ENCODE peak calls at places on chromosome 19, in nine cellular contexts. E, H, D, B, P, J, S, T and N are unnamed samples.
A peak's percentile ranks its signal among the peaks of the same experiment; 100 is the strongest.

GRCh38 chr19:16113727-16114126 is 2.0 kb downstream of the RAB8A start:
- DNase-seq in E (no peak), H (no peak), D (no peak), B (no peak), P (no peak), J (no peak), S (no peak), T (no peak), N (no peak)

GRCh38 chr19:47005873-47006272 is 13.8 kb upstream of the NPAS1 start:
- DNase-seq in E (no peak), H (no peak), D (no peak), B (peak; percentile 28), P (no peak), J (peak; percentile 27), S (no peak), T (no peak), N (peak; percentile 41)

GRCh38 chr19:39032164-39032918 is at the start of gene FBXO27:
- DNase-seq in E (peak; percentile 26), H (no peak), D (no peak), B (peak; percentile 35), P (peak; percentile 50), J (no peak), S (no peak), T (no peak), N (peak; percentile 40)

GRCh38 chr19:29524912-29525870 is 603 bp upstream of the VSTM2B start:
- DNase-seq in E (no peak), H (peak; percentile 35), D (peak; percentile 32), B (no peak), P (no peak), J (no peak), S (no peak), T (no peak), N (no peak)

GRCh38 chr19:7489609-7490044 is 792 bp upstream of the PEX11G start:
- DNase-seq in E (no peak), H (no peak), D (no peak), B (no peak), P (no peak), J (no peak), S (no peak), T (no peak), N (no peak)

GRCh38 chr19:55670280-55671053 is 4.6 kb upstream of the EPN1 start:
- DNase-seq in E (no peak), H (peak; percentile 89), D (no peak), B (no peak), P (no peak), J (no peak), S (peak; percentile 27), T (no peak), N (peak; percentile 29)

GRCh38 chr19:7868671-7869452 is 5.3 kb downstream of the PRR36 start:
- DNase-seq in E (peak; percentile 92), H (peak; percentile 96), D (no peak), B (no peak), P (peak; percentile 78), J (peak; percentile 91), S (peak; percentile 73), T (peak; percentile 72), N (peak; percentile 82)

GRCh38 chr19:48853483-48853882 is 14.9 kb downstream of the PLEKHA4 start:
- DNase-seq in E (no peak), H (no peak), D (no peak), B (no peak), P (no peak), J (no peak), S (no peak), T (no peak), N (no peak)

GRCh38 chr19:37127999-37128820 is 44.3 kb downstream of the ZNF585A start:
- DNase-seq in E (no peak), H (no peak), D (no peak), B (no peak), P (no peak), J (peak; percentile 5), S (no peak), T (no peak), N (no peak)

GRCh38 chr19:30160996-30161655 is 211.1 kb upstream of the ZNF536 start:
- DNase-seq in E (no peak), H (no peak), D (no peak), B (no peak), P (no peak), J (no peak), S (no peak), T (no peak), N (no peak)

GRCh38 chr19:49338691-49339363 is 3.6 kb downstream of the CD37 start:
- DNase-seq in E (peak; percentile 85), H (peak; percentile 84), D (no peak), B (no peak), P (peak; percentile 78), J (peak; percentile 52), S (no peak), T (peak; percentile 19), N (peak; percentile 94)

GRCh38 chr19:29871143-29871542 is 59.4 kb downstream of the CCNE1 start:
- DNase-seq in E (no peak), H (no peak), D (no peak), B (no peak), P (no peak), J (no peak), S (no peak), T (peak; percentile 15), N (no peak)

GRCh38 chr19:28009696-28010095 is 1203.3 kb downstream of the UQCRFS1 start:
- DNase-seq in E (no peak), H (no peak), D (no peak), B (no peak), P (no peak), J (no peak), S (no peak), T (no peak), N (no peak)

GRCh38 chr19:16330368-16330801 is 5.8 kb downstream of the KLF2 start:
- DNase-seq in E (peak; percentile 29), H (peak; percentile 97), D (no peak), B (peak; percentile 98), P (peak; percentile 75), J (peak; percentile 95), S (peak; percentile 88), T (peak; percentile 75), N (peak; percentile 97)

GRCh38 chr19:41235480-41235879 is 16.5 kb downstream of the AXL start:
- DNase-seq in E (no peak), H (no peak), D (no peak), B (no peak), P (no peak), J (no peak), S (no peak), T (no peak), N (no peak)

GRCh38 chr19:2974342-2974932 is 2.9 kb upstream of the TLE6 start:
- DNase-seq in E (no peak), H (no peak), D (no peak), B (no peak), P (peak; percentile 70), J (no peak), S (no peak), T (peak; percentile 94), N (no peak)

GRCh38 chr19:51607077-51607476 is 23.1 kb downstream of the SIGLEC5 start:
- DNase-seq in E (peak; percentile 84), H (peak; percentile 83), D (no peak), B (no peak), P (no peak), J (no peak), S (no peak), T (no peak), N (no peak)

GRCh38 chr19:31698352-31698751 is 349.1 kb upstream of the TSHZ3 start:
- DNase-seq in E (no peak), H (no peak), D (no peak), B (no peak), P (no peak), J (no peak), S (no peak), T (peak; percentile 7), N (no peak)